ENCODE peak calls at places on chromosomes 2 and 18, in six cellular contexts. One of them, this sample, is unnamed.

GRCh38 chr2:151085101-151085640 is 176.5 kb downstream of the RBM43 start:
- DNase-seq in GM12878: no peak
- DNase-seq in WTC11: no peak
- DNase-seq in HCT116: no peak
- DNase-seq in HepG2: no peak
- DNase-seq in K562: no peak
- DNase-seq in this sample: no peak

GRCh38 chr2:223464071-223464470 is 138.1 kb downstream of the SCG2 start:
- DNase-seq in GM12878: no peak
- DNase-seq in K562: no peak
- DNase-seq in WTC11: no peak
- DNase-seq in HepG2: no peak
- DNase-seq in HCT116: no peak
- DNase-seq in this sample: no peak

GRCh38 chr18:30929065-30929464 is 113.5 kb downstream of the DSC3 start:
- DNase-seq in GM12878: no peak
- DNase-seq in HCT116: no peak
- DNase-seq in K562: no peak
- DNase-seq in WTC11: no peak
- DNase-seq in HepG2: no peak
- DNase-seq in this sample: no peak

GRCh38 chr2:219476605-219477578 is 21.8 kb upstream of the GMPPA start:
- DNase-seq in HCT116: no peak
- DNase-seq in WTC11: peak; percentile 94
- DNase-seq in HepG2: no peak
- DNase-seq in GM12878: no peak
- DNase-seq in K562: peak; percentile 43
- DNase-seq in this sample: no peak

GRCh38 chr18:34767601-34768027 is 57.5 kb downstream of the DTNA start:
- DNase-seq in HCT116: no peak
- DNase-seq in K562: no peak
- DNase-seq in GM12878: no peak
- DNase-seq in WTC11: no peak
- DNase-seq in HepG2: no peak
- DNase-seq in this sample: no peak

GRCh38 chr2:201403904-201404303 is 46.8 kb upstream of the FLACC1 start:
- DNase-seq in HepG2: no peak
- DNase-seq in WTC11: no peak
- DNase-seq in K562: no peak
- DNase-seq in GM12878: no peak
- DNase-seq in HCT116: no peak
- DNase-seq in this sample: no peak

GRCh38 chr2:127410871-127411396 is 7.3 kb upstream of the PROC start:
- DNase-seq in HCT116: no peak
- DNase-seq in HepG2: peak; percentile 92
- DNase-seq in WTC11: no peak
- DNase-seq in GM12878: no peak
- DNase-seq in K562: no peak
- DNase-seq in this sample: no peak

GRCh38 chr2:16201876-16202642 is 261.7 kb downstream of the MYCN start:
- DNase-seq in K562: no peak
- DNase-seq in HCT116: no peak
- DNase-seq in HepG2: no peak
- DNase-seq in GM12878: no peak
- DNase-seq in WTC11: no peak
- DNase-seq in this sample: no peak

GRCh38 chr18:57797209-57797651 is 5.9 kb downstream of the ATP8B1 start:
- DNase-seq in HCT116: no peak
- DNase-seq in GM12878: no peak
- DNase-seq in HepG2: peak; percentile 93
- DNase-seq in K562: no peak
- DNase-seq in WTC11: no peak
- DNase-seq in this sample: no peak

GRCh38 chr2:237299897-237300296 is 114.1 kb downstream of the COL6A3 start:
- DNase-seq in K562: no peak
- DNase-seq in GM12878: no peak
- DNase-seq in WTC11: no peak
- DNase-seq in HepG2: no peak
- DNase-seq in HCT116: peak; percentile 48
- DNase-seq in this sample: no peak

GRCh38 chr18:13019301-13019700 is 28.1 kb downstream of the CEP192 start:
- DNase-seq in HCT116: no peak
- DNase-seq in GM12878: peak; percentile 17
- DNase-seq in HepG2: no peak
- DNase-seq in K562: no peak
- DNase-seq in WTC11: no peak
- DNase-seq in this sample: no peak

GRCh38 chr2:133085646-133086045 is 415.6 kb upstream of the LYPD1 start:
- DNase-seq in K562: no peak
- DNase-seq in HCT116: no peak
- DNase-seq in WTC11: no peak
- DNase-seq in HepG2: no peak
- DNase-seq in GM12878: no peak
- DNase-seq in this sample: no peak
- TF ChIP-seq SP1 in K562: no peak
- TF ChIP-seq SP1 in HCT116: no peak
- TF ChIP-seq SP1 in WTC11: no peak
- TF ChIP-seq SP1 in HepG2: no peak
- TF ChIP-seq SP1 in GM12878: no peak
- TF ChIP-seq SP1 in this sample: no peak

GRCh38 chr2:105166671-105167070 is 74.9 kb upstream of the GPR45 start:
- DNase-seq in WTC11: no peak
- DNase-seq in HepG2: no peak
- DNase-seq in GM12878: no peak
- DNase-seq in HCT116: no peak
- DNase-seq in K562: no peak
- DNase-seq in this sample: no peak
- TF ChIP-seq SP1 in WTC11: no peak
- TF ChIP-seq SP1 in HepG2: no peak
- TF ChIP-seq SP1 in GM12878: no peak
- TF ChIP-seq SP1 in HCT116: no peak
- TF ChIP-seq SP1 in K562: no peak
- TF ChIP-seq SP1 in this sample: no peak

GRCh38 chr18:65124633-65125032 is 626.2 kb upstream of the CDH7 start:
- DNase-seq in K562: no peak
- DNase-seq in HCT116: no peak
- DNase-seq in WTC11: no peak
- DNase-seq in HepG2: no peak
- DNase-seq in GM12878: no peak
- DNase-seq in this sample: no peak
- TF ChIP-seq SP1 in K562: no peak
- TF ChIP-seq SP1 in HCT116: no peak
- TF ChIP-seq SP1 in WTC11: no peak
- TF ChIP-seq SP1 in HepG2: no peak
- TF ChIP-seq SP1 in GM12878: no peak
- TF ChIP-seq SP1 in this sample: no peak

GRCh38 chr2:212538156-212539144 is at the start of gene ERBB4:
- DNase-seq in WTC11: peak; percentile 45
- DNase-seq in HCT116: no peak
- DNase-seq in HepG2: no peak
- DNase-seq in K562: no peak
- DNase-seq in GM12878: no peak
- DNase-seq in this sample: peak; percentile 12

GRCh38 chr2:212536385-212537310 is 2.0 kb downstream of the ERBB4 start:
- DNase-seq in GM12878: no peak
- DNase-seq in WTC11: peak; percentile 47
- DNase-seq in HepG2: no peak
- DNase-seq in HCT116: no peak
- DNase-seq in K562: no peak
- DNase-seq in this sample: peak; percentile 6

GRCh38 chr2:212535963-212536362 is 2.6 kb downstream of the ERBB4 start:
- DNase-seq in WTC11: no peak
- DNase-seq in GM12878: no peak
- DNase-seq in HCT116: no peak
- DNase-seq in HepG2: no peak
- DNase-seq in K562: no peak
- DNase-seq in this sample: no peak

GRCh38 chr2:212539145-212539880 is 711 bp upstream of the ERBB4 start:
- DNase-seq in WTC11: peak; percentile 88
- DNase-seq in K562: peak; percentile 7
- DNase-seq in GM12878: no peak
- DNase-seq in HepG2: no peak
- DNase-seq in HCT116: no peak
- DNase-seq in this sample: peak; percentile 42

GRCh38 chr2:212537311-212538155 is 1.1 kb downstream of the ERBB4 start:
- DNase-seq in HepG2: no peak
- DNase-seq in K562: no peak
- DNase-seq in HCT116: no peak
- DNase-seq in GM12878: no peak
- DNase-seq in WTC11: peak; percentile 68
- DNase-seq in this sample: peak; percentile 10
- TF ChIP-seq SP1 in HepG2: no peak
- TF ChIP-seq SP1 in K562: no peak
- TF ChIP-seq SP1 in HCT116: no peak
- TF ChIP-seq SP1 in GM12878: no peak
- TF ChIP-seq SP1 in WTC11: no peak
- TF ChIP-seq SP1 in this sample: no peak

GRCh38 chr2:43934567-43934966 is 61.2 kb downstream of the LRPPRC start:
- DNase-seq in GM12878: no peak
- DNase-seq in HCT116: no peak
- DNase-seq in WTC11: no peak
- DNase-seq in K562: no peak
- DNase-seq in HepG2: no peak
- DNase-seq in this sample: no peak
- TF ChIP-seq SP1 in GM12878: no peak
- TF ChIP-seq SP1 in HCT116: no peak
- TF ChIP-seq SP1 in WTC11: no peak
- TF ChIP-seq SP1 in K562: no peak
- TF ChIP-seq SP1 in HepG2: no peak
- TF ChIP-seq SP1 in this sample: no peak